ENCODE peak calls at places on chromosomes 6 and 20, in nine cellular contexts. One of them, this sample, is unnamed.
A peak's percentile ranks its signal among the peaks of the same experiment; 100 is the strongest.

GRCh38 chr20:46151936-46152335 is 33.8 kb downstream of the CD40 start:
- DNase-seq in endodermal cell: peak; percentile 87
- DNase-seq in PC-9: peak; percentile 18
- DNase-seq in IMR-90: no peak
- DNase-seq in right atrium auricular region: no peak
- DNase-seq in psoas muscle: no peak
- DNase-seq in sigmoid colon: no peak
- DNase-seq in pancreas: no peak
- DNase-seq in hepatocyte: no peak
- DNase-seq in this sample: no peak

GRCh38 chr6:13407709-13408695 is 79.4 kb downstream of the GFOD1 start:
- DNase-seq in PC-9: peak; percentile 81
- DNase-seq in IMR-90: peak; percentile 87
- DNase-seq in right atrium auricular region: no peak
- DNase-seq in psoas muscle: no peak
- DNase-seq in endodermal cell: no peak
- DNase-seq in pancreas: no peak
- DNase-seq in sigmoid colon: no peak
- DNase-seq in hepatocyte: no peak
- DNase-seq in this sample: peak; percentile 84

GRCh38 chr6:100152201-100152600 is 158.2 kb upstream of the MCHR2 start:
- DNase-seq in endodermal cell: no peak
- DNase-seq in pancreas: no peak
- DNase-seq in IMR-90: no peak
- DNase-seq in hepatocyte: no peak
- DNase-seq in psoas muscle: no peak
- DNase-seq in sigmoid colon: no peak
- DNase-seq in right atrium auricular region: no peak
- DNase-seq in PC-9: no peak
- DNase-seq in this sample: no peak

GRCh38 chr6:72386324-72386723 is 235.5 kb upstream of the KCNQ5 start:
- DNase-seq in IMR-90: peak; percentile 15
- DNase-seq in psoas muscle: no peak
- DNase-seq in PC-9: no peak
- DNase-seq in sigmoid colon: no peak
- DNase-seq in endodermal cell: no peak
- DNase-seq in right atrium auricular region: no peak
- DNase-seq in hepatocyte: no peak
- DNase-seq in pancreas: no peak
- DNase-seq in this sample: no peak

GRCh38 chr20:50879649-50880550 is 51.3 kb downstream of the ADNP start:
- DNase-seq in sigmoid colon: no peak
- DNase-seq in hepatocyte: no peak
- DNase-seq in PC-9: no peak
- DNase-seq in psoas muscle: no peak
- DNase-seq in endodermal cell: no peak
- DNase-seq in pancreas: no peak
- DNase-seq in right atrium auricular region: no peak
- DNase-seq in IMR-90: no peak
- DNase-seq in this sample: peak; percentile 77

GRCh38 chr20:47704746-47705496 is 80.4 kb downstream of the SULF2 start:
- DNase-seq in hepatocyte: no peak
- DNase-seq in IMR-90: no peak
- DNase-seq in endodermal cell: no peak
- DNase-seq in PC-9: no peak
- DNase-seq in sigmoid colon: no peak
- DNase-seq in right atrium auricular region: no peak
- DNase-seq in pancreas: no peak
- DNase-seq in psoas muscle: peak; percentile 61
- DNase-seq in this sample: no peak

GRCh38 chr6:42978487-42978792 is 541 bp downstream of the PEX6 start:
- DNase-seq in PC-9: peak; percentile 26
- DNase-seq in psoas muscle: peak; percentile 83
- DNase-seq in hepatocyte: peak; percentile 62
- DNase-seq in IMR-90: no peak
- DNase-seq in endodermal cell: peak; percentile 79
- DNase-seq in pancreas: peak; percentile 65
- DNase-seq in sigmoid colon: no peak
- DNase-seq in right atrium auricular region: no peak
- DNase-seq in this sample: no peak

GRCh38 chr20:63942250-63943006 is 13.8 kb downstream of the UCKL1 start:
- DNase-seq in psoas muscle: peak; percentile 71
- DNase-seq in right atrium auricular region: no peak
- DNase-seq in PC-9: no peak
- DNase-seq in IMR-90: peak; percentile 4
- DNase-seq in sigmoid colon: peak; percentile 65
- DNase-seq in pancreas: no peak
- DNase-seq in endodermal cell: peak; percentile 91
- DNase-seq in hepatocyte: no peak
- DNase-seq in this sample: peak; percentile 93

GRCh38 chr6:20882014-20882413 is 347.8 kb downstream of the CDKAL1 start:
- DNase-seq in psoas muscle: no peak
- DNase-seq in pancreas: no peak
- DNase-seq in endodermal cell: no peak
- DNase-seq in sigmoid colon: no peak
- DNase-seq in IMR-90: no peak
- DNase-seq in hepatocyte: no peak
- DNase-seq in PC-9: no peak
- DNase-seq in right atrium auricular region: no peak
- DNase-seq in this sample: no peak

GRCh38 chr6:6816716-6817115 is 228.2 kb downstream of the LY86 start:
- DNase-seq in IMR-90: no peak
- DNase-seq in right atrium auricular region: no peak
- DNase-seq in endodermal cell: no peak
- DNase-seq in psoas muscle: no peak
- DNase-seq in pancreas: no peak
- DNase-seq in sigmoid colon: no peak
- DNase-seq in hepatocyte: no peak
- DNase-seq in PC-9: no peak
- DNase-seq in this sample: no peak

GRCh38 chr6:10597499-10598001 is 76.4 kb downstream of the GCNT2 start:
- DNase-seq in right atrium auricular region: no peak
- DNase-seq in psoas muscle: no peak
- DNase-seq in IMR-90: no peak
- DNase-seq in PC-9: no peak
- DNase-seq in pancreas: no peak
- DNase-seq in hepatocyte: no peak
- DNase-seq in sigmoid colon: no peak
- DNase-seq in endodermal cell: peak; percentile 29
- DNase-seq in this sample: no peak

GRCh38 chr6:52019092-52019491 is 68.3 kb downstream of the PKHD1 start:
- DNase-seq in PC-9: no peak
- DNase-seq in hepatocyte: no peak
- DNase-seq in sigmoid colon: no peak
- DNase-seq in psoas muscle: no peak
- DNase-seq in pancreas: no peak
- DNase-seq in IMR-90: no peak
- DNase-seq in endodermal cell: no peak
- DNase-seq in right atrium auricular region: no peak
- DNase-seq in this sample: no peak

GRCh38 chr20:47003223-47003622 is 108.6 kb downstream of the EYA2 start:
- DNase-seq in pancreas: no peak
- DNase-seq in IMR-90: no peak
- DNase-seq in psoas muscle: no peak
- DNase-seq in right atrium auricular region: no peak
- DNase-seq in hepatocyte: no peak
- DNase-seq in endodermal cell: no peak
- DNase-seq in PC-9: no peak
- DNase-seq in sigmoid colon: no peak
- DNase-seq in this sample: no peak

GRCh38 chr6:41735427-41736206 is at the start of gene TFEB:
- DNase-seq in PC-9: peak; percentile 94
- DNase-seq in IMR-90: peak; percentile 85
- DNase-seq in psoas muscle: peak; percentile 97
- DNase-seq in hepatocyte: peak; percentile 96
- DNase-seq in endodermal cell: peak; percentile 98
- DNase-seq in sigmoid colon: peak; percentile 97
- DNase-seq in pancreas: peak; percentile 95
- DNase-seq in right atrium auricular region: peak; percentile 94
- DNase-seq in this sample: peak; percentile 87

GRCh38 chr20:32247957-32248497 is 29.4 kb upstream of the KIF3B start:
- DNase-seq in IMR-90: no peak
- DNase-seq in right atrium auricular region: no peak
- DNase-seq in psoas muscle: no peak
- DNase-seq in pancreas: no peak
- DNase-seq in endodermal cell: no peak
- DNase-seq in hepatocyte: no peak
- DNase-seq in sigmoid colon: no peak
- DNase-seq in PC-9: no peak
- DNase-seq in this sample: no peak

GRCh38 chr20:25067102-25067987 is 9.4 kb upstream of the ACSS1 start:
- DNase-seq in psoas muscle: peak; percentile 35
- DNase-seq in pancreas: no peak
- DNase-seq in sigmoid colon: no peak
- DNase-seq in right atrium auricular region: no peak
- DNase-seq in PC-9: no peak
- DNase-seq in hepatocyte: no peak
- DNase-seq in endodermal cell: no peak
- DNase-seq in IMR-90: no peak
- DNase-seq in this sample: peak; percentile 28

GRCh38 chr20:1478566-1478965 is 11.9 kb upstream of the NSFL1C start:
- DNase-seq in endodermal cell: no peak
- DNase-seq in pancreas: no peak
- DNase-seq in sigmoid colon: no peak
- DNase-seq in hepatocyte: no peak
- DNase-seq in psoas muscle: no peak
- DNase-seq in right atrium auricular region: no peak
- DNase-seq in PC-9: peak; percentile 66
- DNase-seq in IMR-90: peak; percentile 52
- DNase-seq in this sample: no peak

GRCh38 chr6:127938701-127939100 is 37.8 kb upstream of the THEMIS start:
- DNase-seq in endodermal cell: no peak
- DNase-seq in sigmoid colon: no peak
- DNase-seq in PC-9: no peak
- DNase-seq in IMR-90: peak; percentile 64
- DNase-seq in hepatocyte: no peak
- DNase-seq in psoas muscle: no peak
- DNase-seq in right atrium auricular region: no peak
- DNase-seq in pancreas: no peak
- DNase-seq in this sample: no peak

GRCh38 chr6:11769816-11770545 is 8.6 kb downstream of the ADTRP start:
- DNase-seq in sigmoid colon: no peak
- DNase-seq in psoas muscle: no peak
- DNase-seq in IMR-90: no peak
- DNase-seq in right atrium auricular region: no peak
- DNase-seq in PC-9: peak; percentile 43
- DNase-seq in endodermal cell: peak; percentile 87
- DNase-seq in pancreas: no peak
- DNase-seq in hepatocyte: no peak
- DNase-seq in this sample: no peak

GRCh38 chr6:116406678-116407345 is 36.1 kb downstream of the DSE start:
- DNase-seq in IMR-90: peak; percentile 89
- DNase-seq in psoas muscle: no peak
- DNase-seq in endodermal cell: no peak
- DNase-seq in PC-9: no peak
- DNase-seq in pancreas: no peak
- DNase-seq in right atrium auricular region: no peak
- DNase-seq in hepatocyte: no peak
- DNase-seq in sigmoid colon: no peak
- DNase-seq in this sample: no peak
- H3K4me1 ChIP-seq in IMR-90: peaks cover 13% of the 10 kb centered on the region
- H3K4me1 ChIP-seq in psoas muscle: peaks cover 64% of the 10 kb centered on the region
- H3K4me1 ChIP-seq in endodermal cell: no peaks in the 10 kb centered on the region
- H3K4me1 ChIP-seq in PC-9: no peaks in the 10 kb centered on the region
- H3K4me1 ChIP-seq in pancreas: no peaks in the 10 kb centered on the region
- H3K4me1 ChIP-seq in right atrium auricular region: peaks cover 50% of the 10 kb centered on the region
- H3K4me1 ChIP-seq in hepatocyte: peaks cover 16% of the 10 kb centered on the region
- H3K4me1 ChIP-seq in sigmoid colon: peaks cover 10% of the 10 kb centered on the region
- H3K4me1 ChIP-seq in this sample: peaks cover 16% of the 10 kb centered on the region

DNA sequence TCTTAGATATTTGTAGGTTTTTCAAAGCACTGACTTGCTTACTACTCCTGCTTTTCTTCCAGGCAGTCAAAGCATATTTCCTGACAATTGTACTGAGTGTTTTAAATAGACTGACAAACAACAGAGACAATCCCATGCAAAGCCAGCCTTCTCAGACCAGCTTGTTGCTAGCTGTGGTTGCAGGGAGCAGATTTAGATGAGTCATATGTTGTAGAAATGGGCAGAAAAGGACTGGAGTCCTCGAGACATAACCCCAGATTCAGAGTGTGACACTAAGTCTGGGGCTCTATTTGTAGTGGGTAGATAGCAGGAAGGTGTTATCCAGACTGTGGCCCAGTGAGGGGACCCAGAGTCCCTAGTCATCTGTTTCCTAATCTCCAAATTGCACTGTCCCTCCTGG is 107.1 kb upstream of the TAB2 start:
- DNase-seq in right atrium auricular region: no peak
- DNase-seq in pancreas: no peak
- DNase-seq in hepatocyte: peak; percentile 54
- DNase-seq in endodermal cell: no peak
- DNase-seq in psoas muscle: no peak
- DNase-seq in PC-9: no peak
- DNase-seq in IMR-90: peak; percentile 77
- DNase-seq in sigmoid colon: no peak
- DNase-seq in this sample: no peak
- H3K27ac ChIP-seq in right atrium auricular region: no peak overlapping the region
- H3K27ac ChIP-seq in pancreas: no peak overlapping the region
- H3K27ac ChIP-seq in hepatocyte: no peak overlapping the region
- H3K27ac ChIP-seq in endodermal cell: no peak overlapping the region
- H3K27ac ChIP-seq in psoas muscle: no peak overlapping the region
- H3K27ac ChIP-seq in PC-9: no peak overlapping the region
- H3K27ac ChIP-seq in IMR-90: peak overlapping the region; percentile 58
- H3K27ac ChIP-seq in sigmoid colon: no peak overlapping the region
- H3K27ac ChIP-seq in this sample: no peak overlapping the region

DNA sequence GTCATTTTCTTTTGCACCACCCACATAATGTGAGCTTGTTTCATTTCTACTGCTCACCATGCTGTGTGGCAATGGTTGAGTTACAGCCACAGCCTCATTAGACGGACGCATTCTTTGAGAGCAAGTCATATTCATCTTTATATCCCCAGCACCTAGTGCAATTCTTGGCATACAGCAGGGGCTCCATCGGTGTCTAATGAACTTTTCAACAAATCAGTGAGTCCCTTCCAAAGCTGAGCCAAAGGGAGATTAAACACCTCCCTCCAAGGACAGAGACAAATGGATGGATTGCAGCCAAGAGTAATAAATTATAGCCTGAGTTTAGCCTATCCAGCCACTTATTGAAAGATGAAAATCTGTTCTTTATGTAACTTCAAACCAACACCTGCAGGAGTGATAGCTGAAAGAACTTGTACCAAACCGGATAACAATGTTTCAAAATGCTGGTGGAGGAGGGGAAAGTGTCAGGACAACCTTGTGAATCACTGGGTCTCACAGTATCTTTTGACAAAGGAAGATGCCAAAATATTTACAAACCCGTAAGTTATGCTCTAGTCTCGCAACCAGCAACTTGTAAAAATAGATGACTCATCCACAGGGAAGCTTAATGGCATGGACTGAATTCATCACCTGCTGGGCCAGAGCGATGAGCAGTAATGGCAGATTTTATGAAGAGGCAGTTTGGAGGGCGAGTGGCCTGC is 139.0 kb downstream of the PXDC1 start:
- DNase-seq in pancreas: no peak
- DNase-seq in PC-9: peak; percentile 48
- DNase-seq in psoas muscle: no peak
- DNase-seq in right atrium auricular region: peak; percentile 50
- DNase-seq in sigmoid colon: no peak
- DNase-seq in endodermal cell: no peak
- DNase-seq in hepatocyte: peak; percentile 55
- DNase-seq in IMR-90: peak; percentile 85
- DNase-seq in this sample: no peak
- H3K4me3 ChIP-seq in pancreas: no peak overlapping the region
- H3K4me3 ChIP-seq in PC-9: no peak overlapping the region
- H3K4me3 ChIP-seq in psoas muscle: no peak overlapping the region
- H3K4me3 ChIP-seq in right atrium auricular region: no peak overlapping the region
- H3K4me3 ChIP-seq in sigmoid colon: no peak overlapping the region
- H3K4me3 ChIP-seq in endodermal cell: no peak overlapping the region
- H3K4me3 ChIP-seq in hepatocyte: no peak overlapping the region
- H3K4me3 ChIP-seq in IMR-90: no peak overlapping the region
- H3K4me3 ChIP-seq in this sample: no peak overlapping the region

GRCh38 chr20:5608104-5608447 is 142.1 kb upstream of the SHLD1 start:
- DNase-seq in pancreas: no peak
- DNase-seq in right atrium auricular region: no peak
- DNase-seq in sigmoid colon: no peak
- DNase-seq in hepatocyte: no peak
- DNase-seq in endodermal cell: no peak
- DNase-seq in psoas muscle: no peak
- DNase-seq in PC-9: no peak
- DNase-seq in IMR-90: no peak
- DNase-seq in this sample: no peak
- H3K4me1 ChIP-seq in pancreas: peaks cover 25% of the 10 kb centered on the region
- H3K4me1 ChIP-seq in right atrium auricular region: peaks cover 46% of the 10 kb centered on the region
- H3K4me1 ChIP-seq in sigmoid colon: peaks cover 29% of the 10 kb centered on the region
- H3K4me1 ChIP-seq in hepatocyte: peaks cover 5% of the 10 kb centered on the region
- H3K4me1 ChIP-seq in endodermal cell: no peaks in the 10 kb centered on the region
- H3K4me1 ChIP-seq in psoas muscle: peaks cover 19% of the 10 kb centered on the region
- H3K4me1 ChIP-seq in PC-9: peaks cover 29% of the 10 kb centered on the region
- H3K4me1 ChIP-seq in IMR-90: peaks cover 5% of the 10 kb centered on the region
- H3K4me1 ChIP-seq in this sample: peaks cover 25% of the 10 kb centered on the region

This sample was measured in RWPE2.